ENCODE peak calls at places on chromosomes 12 and 14, in seven cellular contexts. Q is C1 segment of cervical spinal cord; C is Right ventricle myocardium superior; E is activated naive CD8-positive, alpha-beta T cell treated with anti-CD3 and anti-CD28 coated beads, Interleukin-2, amount 10 ng/mL, durations not matched to agents 7 days and 5 days; N is endothelial cell of umbilical vein; A is AG10803; R is naive B cell. I is an unnamed sample.

GRCh38 chr12:56684745-56685369 is 3.2 kb downstream of the PTGES3 start:
- DNase-seq in Q (no peak), C (peak; percentile 19), E (peak; percentile 39), N (peak; percentile 27), A (no peak), R (no peak), I (no peak)

GRCh38 chr14:37597538-37598084 is 2.2 kb downstream of the TTC6 start:
- DNase-seq in Q (no peak), C (no peak), E (no peak), N (no peak), A (peak; percentile 10), R (no peak), I (no peak)

GRCh38 chr12:22101749-22102243 is 55.8 kb downstream of the CMAS start:
- DNase-seq in Q (no peak), C (peak; percentile 55), E (no peak), N (peak; percentile 78), A (peak; percentile 85), R (no peak), I (peak; percentile 81)

GRCh38 chr14:85528882-85529585 is 910 bp upstream of the FLRT2 start:
- DNase-seq in Q (no peak), C (peak; percentile 38), E (no peak), N (peak; percentile 83), A (peak; percentile 89), R (no peak), I (peak; percentile 77)

GRCh38 chr12:6952860-6953416 is 1.8 kb downstream of the PTPN6 start:
- DNase-seq in Q (no peak), C (peak; percentile 35), E (no peak), N (no peak), A (no peak), R (no peak), I (no peak)

GRCh38 chr14:74888164-74889158 is 6.7 kb downstream of the DLST start:
- DNase-seq in Q (no peak), C (no peak), E (no peak), N (no peak), A (no peak), R (no peak), I (no peak)

GRCh38 chr12:62256408-62257079 is 3.7 kb upstream of the USP15 start:
- DNase-seq in Q (no peak), C (no peak), E (no peak), N (peak; percentile 33), A (no peak), R (no peak), I (peak; percentile 67)

GRCh38 chr12:53224268-53224896 is 7.6 kb downstream of the RARG start:
- DNase-seq in Q (no peak), C (peak; percentile 25), E (no peak), N (no peak), A (no peak), R (no peak), I (no peak)

GRCh38 chr14:103819503-103820307 is 27.7 kb downstream of the PPP1R13B start:
- DNase-seq in Q (no peak), C (peak; percentile 58), E (no peak), N (peak; percentile 30), A (peak; percentile 20), R (no peak), I (peak; percentile 48)

GRCh38 chr12:85836716-85837100 is 499 bp upstream of the RASSF9 start:
- DNase-seq in Q (no peak), C (no peak), E (no peak), N (no peak), A (no peak), R (no peak), I (no peak)

GRCh38 chr12:22459872-22460490 is 84.4 kb downstream of the C2CD5 start:
- DNase-seq in Q (no peak), C (no peak), E (no peak), N (peak; percentile 37), A (peak; percentile 62), R (peak; percentile 18), I (peak; percentile 67)

GRCh38 chr14:75202671-75203070 is 26.3 kb upstream of the TMED10 start:
- DNase-seq in Q (no peak), C (no peak), E (no peak), N (no peak), A (no peak), R (no peak), I (no peak)

GRCh38 chr12:79687711-79688270 is 3.0 kb downstream of the PAWR start:
- DNase-seq in Q (no peak), C (no peak), E (no peak), N (peak; percentile 55), A (peak; percentile 16), R (no peak), I (no peak)

GRCh38 chr14:100536141-100536540 is 51.1 kb downstream of the BEGAIN start:
- DNase-seq in Q (no peak), C (peak; percentile 13), E (peak; percentile 17), N (no peak), A (no peak), R (no peak), I (no peak)

GRCh38 chr14:26594148-26594547 is 3.7 kb downstream of the NOVA1 start:
- DNase-seq in Q (no peak), C (no peak), E (no peak), N (no peak), A (no peak), R (no peak), I (no peak)

I was measured in fibroblast of pulmonary artery.